ENCODE peak calls at places on chromosomes 5 and 9, in four cellular contexts. C, D, G and Y are unnamed samples.

GRCh38 chr5:175595905-175596304 is 62.0 kb upstream of the HRH2 start:
- DNase-seq in G (no peak), C (no peak), D (no peak), Y (no peak)

GRCh38 chr5:139689631-139690384 is 41.7 kb downstream of the CXXC5 start:
- DNase-seq in G (no peak), D (no peak), C (peak; percentile 22), Y (peak; percentile 23)

GRCh38 chr9:20361220-20361619 is 261.1 kb downstream of the MLLT3 start:
- DNase-seq in C (no peak), D (no peak), G (no peak), Y (no peak)

GRCh38 chr5:159786901-159787691 is 129.2 kb upstream of the ADRA1B start:
- DNase-seq in C (no peak), G (peak; percentile 98), D (no peak), Y (no peak)

GRCh38 chr9:5193345-5193744 is 7.9 kb upstream of the INSL6 start:
- DNase-seq in G (no peak), C (no peak), D (no peak), Y (no peak)

GRCh38 chr5:147485046-147485445 is 24.8 kb downstream of the DPYSL3 start:
- DNase-seq in D (no peak), C (no peak), G (peak; percentile 64), Y (no peak)

GRCh38 chr9:98805506-98806272 is 1.8 kb upstream of the GALNT12 start:
- DNase-seq in C (no peak), G (peak; percentile 90), D (no peak), Y (no peak)

GRCh38 chr9:128494108-128494742 is 10.3 kb upstream of the GLE1 start:
- DNase-seq in D (no peak), C (peak; percentile 5), G (peak; percentile 15), Y (no peak)

GRCh38 chr9:69213647-69214046 is 39.6 kb downstream of the TJP2 start:
- DNase-seq in D (no peak), C (no peak), G (no peak), Y (no peak)

GRCh38 chr9:89442501-89442978 is 55.4 kb downstream of the SEMA4D start:
- DNase-seq in D (no peak), C (no peak), G (no peak), Y (no peak)

GRCh38 chr9:28808042-28808441 is 1234.8 kb upstream of the C9orf72 start:
- DNase-seq in C (no peak), D (no peak), G (peak; percentile 70), Y (peak; percentile 58)

GRCh38 chr5:97098864-97099454 is 43.5 kb downstream of the LIX1 start:
- DNase-seq in G (no peak), C (no peak), D (no peak), Y (no peak)

GRCh38 chr9:113454914-113455761 is 8.4 kb upstream of the RGS3 start:
- DNase-seq in G (peak; percentile 84), C (peak; percentile 17), D (no peak), Y (no peak)

GRCh38 chr5:67648201-67648671 is 451.6 kb upstream of the CD180 start:
- DNase-seq in D (peak; percentile 19), C (peak; percentile 22), G (peak; percentile 81), Y (peak; percentile 90)

GRCh38 chr9:21778300-21778699 is 24.1 kb upstream of the MTAP start:
- DNase-seq in G (peak; percentile 54), D (no peak), C (no peak), Y (no peak)

GRCh38 chr9:134741846-134742245 is 100.2 kb downstream of the COL5A1 start:
- DNase-seq in C (no peak), G (no peak), D (no peak), Y (no peak)

GRCh38 chr5:116881921-116882531 is 307.4 kb upstream of the SEMA6A start:
- DNase-seq in D (no peak), C (no peak), G (no peak), Y (no peak)

GRCh38 chr5:39437469-39437868 is 12.7 kb upstream of the DAB2 start:
- DNase-seq in G (no peak), C (peak; percentile 20), D (no peak), Y (no peak)

GRCh38 chr9:119375892-119376291 is 6.7 kb upstream of the BRINP1 start:
- DNase-seq in C (peak; percentile 14), D (no peak), G (peak; percentile 43), Y (peak; percentile 15)